ENCODE peak calls at places on chromosomes 6 and 20, in seven cellular contexts. Q, F, O, B, A, E and Y are unnamed samples.

GRCh38 chr20:64133951-64134407 is 26.6 kb upstream of the NPBWR2 start:
- DNase-seq in Q (no peak), F (no peak), O (no peak), B (no peak), A (peak), E (no peak), Y (peak)

GRCh38 chr6:144478487-144478886 is 193.4 kb downstream of the UTRN start:
- DNase-seq in Q (no peak), F (no peak), O (no peak), B (no peak), A (no peak), E (no peak), Y (no peak)

GRCh38 chr6:27426045-27426620 is 37.6 kb downstream of the ZNF391 start:
- DNase-seq in Q (no peak), F (no peak), O (no peak), B (no peak), A (no peak), E (no peak), Y (no peak)

GRCh38 chr6:16483315-16483875 is 245.0 kb downstream of the GMPR start:
- DNase-seq in Q (no peak), F (no peak), O (no peak), B (peak), A (no peak), E (no peak), Y (no peak)

GRCh38 chr6:133778414-133778813 is 110.5 kb upstream of the TCF21 start:
- DNase-seq in Q (no peak), F (no peak), O (no peak), B (no peak), A (no peak), E (peak), Y (no peak)

GRCh38 chr6:56244528-56245253 is 2.7 kb downstream of the COL21A1 start:
- DNase-seq in Q (no peak), F (no peak), O (no peak), B (no peak), A (no peak), E (peak), Y (no peak)

GRCh38 chr20:32327087-32327681 is 30.9 kb upstream of the ASXL1 start:
- DNase-seq in Q (no peak), F (no peak), O (no peak), B (no peak), A (no peak), E (no peak), Y (no peak)

GRCh38 chr20:57810511-57811372 is 100.9 kb upstream of the PMEPA1 start:
- DNase-seq in Q (no peak), F (no peak), O (no peak), B (no peak), A (peak), E (no peak), Y (peak)